ENCODE peak calls at places on chromosomes 16 and 17, in nine cellular contexts. T, J, X, D, E, O, F, Z and S are unnamed samples.

GRCh38 chr17:9824094-9824493 is 1.6 kb upstream of the GLP2R start:
- DNase-seq in D (peak), F (no peak), O (no peak), T (no peak), E (no peak), Z (no peak), J (no peak), X (no peak), S (no peak)

GRCh38 chr17:18033442-18034099 is 5.4 kb downstream of the ATPAF2 start:
- DNase-seq in T (no peak), J (no peak), O (peak), Z (peak), X (peak), D (peak), E (no peak), F (no peak), S (peak)

GRCh38 chr16:81432899-81433560 is 11.6 kb upstream of the CMIP start:
- DNase-seq in O (no peak), E (no peak), F (no peak), Z (no peak), T (no peak), D (no peak), X (no peak), J (no peak), S (no peak)

GRCh38 chr17:83089322-83090156 is 10.1 kb downstream of the METRNL start:
- DNase-seq in D (no peak), X (no peak), Z (no peak), T (no peak), E (no peak), F (no peak), O (no peak), J (no peak), S (no peak)

GRCh38 chr17:16428098-16428882 is 12.9 kb downstream of the TRPV2 start:
- DNase-seq in X (no peak), T (peak), J (peak), Z (no peak), E (peak), F (no peak), O (peak), D (peak), S (no peak)

GRCh38 chr17:39769974-39770587 is 32.3 kb downstream of the GRB7 start:
- DNase-seq in Z (no peak), E (peak), D (no peak), X (no peak), T (no peak), F (no peak), J (no peak), O (no peak), S (no peak)

GRCh38 chr17:50466371-50467113 is 2.1 kb downstream of the CHAD start:
- DNase-seq in O (no peak), D (no peak), T (no peak), E (no peak), X (no peak), F (no peak), J (no peak), Z (no peak), S (no peak)

GRCh38 chr16:87445486-87445885 is 47.3 kb downstream of the ZCCHC14 start:
- DNase-seq in T (no peak), J (no peak), O (no peak), F (no peak), X (no peak), E (no peak), D (no peak), Z (no peak), S (no peak)

GRCh38 chr17:80751460-80752368 is 207.1 kb downstream of the RPTOR start:
- DNase-seq in X (no peak), O (no peak), F (no peak), Z (no peak), D (no peak), J (no peak), T (no peak), E (no peak), S (no peak)

GRCh38 chr17:42484304-42484703 is 25.6 kb downstream of the ATP6V0A1 start:
- DNase-seq in F (no peak), E (peak), Z (no peak), X (no peak), D (no peak), T (no peak), J (peak), O (no peak), S (no peak)

GRCh38 chr16:12319464-12320030 is 343.0 kb downstream of the SNX29 start:
- DNase-seq in D (no peak), O (no peak), Z (no peak), T (no peak), J (no peak), F (no peak), X (peak), E (no peak), S (no peak)

GRCh38 chr16:85031451-85031850 is 3.9 kb downstream of the KIAA0513 start:
- DNase-seq in F (no peak), E (no peak), T (no peak), J (no peak), X (no peak), Z (no peak), O (no peak), D (no peak), S (no peak)

GRCh38 chr16:54998834-54999233 is 68.2 kb downstream of the IRX5 start:
- DNase-seq in J (no peak), O (no peak), E (no peak), Z (no peak), D (no peak), X (no peak), T (no peak), F (no peak), S (no peak)

GRCh38 chr16:22849517-22849916 is 35.6 kb downstream of the HS3ST2 start:
- DNase-seq in D (no peak), Z (no peak), F (no peak), J (no peak), O (no peak), E (no peak), T (no peak), X (no peak), S (no peak)

GRCh38 chr16:15641753-15642556 is 999 bp downstream of the MARF1 start:
- DNase-seq in F (no peak), X (no peak), D (no peak), E (no peak), T (no peak), Z (no peak), J (no peak), O (no peak), S (no peak)